ENCODE peak calls at places on chromosomes 5 and 9, in four cellular contexts. One of them, this sample, is unnamed.

GRCh38 chr5:1757511-1757910 is 42.1 kb downstream of the MRPL36 start:
- DNase-seq in GM12878: no peak
- DNase-seq in HepG2: no peak
- DNase-seq in K562: no peak
- DNase-seq in this sample: no peak

GRCh38 chr5:134079748-134080581 is 34.5 kb upstream of the TCF7 start:
- DNase-seq in K562: no peak
- DNase-seq in GM12878: no peak
- DNase-seq in HepG2: no peak
- DNase-seq in this sample: no peak

GRCh38 chr9:1032181-1032580 is 18.0 kb upstream of the DMRT2 start:
- DNase-seq in K562: no peak
- DNase-seq in HepG2: no peak
- DNase-seq in GM12878: no peak
- DNase-seq in this sample: no peak

GRCh38 chr9:20427359-20427758 is 194.9 kb downstream of the MLLT3 start:
- DNase-seq in K562: no peak
- DNase-seq in HepG2: no peak
- DNase-seq in GM12878: no peak
- DNase-seq in this sample: no peak

GRCh38 chr9:129225201-129225778 is 47.2 kb upstream of the IER5L start:
- DNase-seq in HepG2: no peak
- DNase-seq in K562: no peak
- DNase-seq in GM12878: no peak
- DNase-seq in this sample: no peak

GRCh38 chr5:147558826-147559225 is 49.0 kb upstream of the DPYSL3 start:
- DNase-seq in GM12878: no peak
- DNase-seq in K562: peak
- DNase-seq in HepG2: no peak
- DNase-seq in this sample: peak

GRCh38 chr9:133770076-133770777 is 32.1 kb upstream of the SARDH start:
- DNase-seq in HepG2: no peak
- DNase-seq in K562: no peak
- DNase-seq in GM12878: no peak
- DNase-seq in this sample: no peak

GRCh38 chr5:73380052-73380451 is 68.5 kb downstream of the FOXD1 start:
- DNase-seq in HepG2: no peak
- DNase-seq in GM12878: no peak
- DNase-seq in K562: no peak
- DNase-seq in this sample: no peak

GRCh38 chr9:86792136-86792535 is 155.2 kb downstream of the GAS1 start:
- DNase-seq in HepG2: no peak
- DNase-seq in K562: no peak
- DNase-seq in GM12878: no peak
- DNase-seq in this sample: no peak

GRCh38 chr5:72161951-72162350 is 54.7 kb downstream of the MAP1B start:
- DNase-seq in K562: no peak
- DNase-seq in HepG2: no peak
- DNase-seq in GM12878: no peak
- DNase-seq in this sample: no peak

GRCh38 chr5:8686707-8687106 is 817.8 kb downstream of the MTRR start:
- DNase-seq in GM12878: no peak
- DNase-seq in HepG2: no peak
- DNase-seq in K562: no peak
- DNase-seq in this sample: no peak

GRCh38 chr5:14109041-14109747 is 33.9 kb upstream of the TRIO start:
- DNase-seq in GM12878: peak
- DNase-seq in HepG2: no peak
- DNase-seq in K562: no peak
- DNase-seq in this sample: peak

GRCh38 chr5:32581010-32581785 is 4.2 kb upstream of the SUB1 start:
- DNase-seq in HepG2: no peak
- DNase-seq in K562: no peak
- DNase-seq in GM12878: no peak
- DNase-seq in this sample: no peak

GRCh38 chr5:168066536-168067208 is 224.8 kb upstream of the WWC1 start:
- DNase-seq in HepG2: no peak
- DNase-seq in K562: no peak
- DNase-seq in GM12878: no peak
- DNase-seq in this sample: no peak
- TF ChIP-seq POLR2AphosphoS2 in HepG2: no peak
- TF ChIP-seq POLR2AphosphoS2 in K562: no peak
- TF ChIP-seq POLR2AphosphoS2 in GM12878: no peak
- TF ChIP-seq POLR2AphosphoS2 in this sample: no peak

GRCh38 chr5:176166427-176166826 is 71.8 kb upstream of the SIMC1 start:
- DNase-seq in GM12878: no peak
- DNase-seq in HepG2: no peak
- DNase-seq in K562: no peak
- DNase-seq in this sample: no peak

GRCh38 chr5:176161431-176161830 is 76.8 kb upstream of the SIMC1 start:
- DNase-seq in GM12878: no peak
- DNase-seq in HepG2: no peak
- DNase-seq in K562: no peak
- DNase-seq in this sample: no peak

GRCh38 chr5:176157656-176158055 is 80.6 kb upstream of the SIMC1 start:
- DNase-seq in K562: no peak
- DNase-seq in HepG2: no peak
- DNase-seq in GM12878: no peak
- DNase-seq in this sample: no peak

GRCh38 chr5:176167800-176168199 is 70.4 kb upstream of the SIMC1 start:
- DNase-seq in GM12878: no peak
- DNase-seq in K562: no peak
- DNase-seq in HepG2: no peak
- DNase-seq in this sample: no peak

DNA sequence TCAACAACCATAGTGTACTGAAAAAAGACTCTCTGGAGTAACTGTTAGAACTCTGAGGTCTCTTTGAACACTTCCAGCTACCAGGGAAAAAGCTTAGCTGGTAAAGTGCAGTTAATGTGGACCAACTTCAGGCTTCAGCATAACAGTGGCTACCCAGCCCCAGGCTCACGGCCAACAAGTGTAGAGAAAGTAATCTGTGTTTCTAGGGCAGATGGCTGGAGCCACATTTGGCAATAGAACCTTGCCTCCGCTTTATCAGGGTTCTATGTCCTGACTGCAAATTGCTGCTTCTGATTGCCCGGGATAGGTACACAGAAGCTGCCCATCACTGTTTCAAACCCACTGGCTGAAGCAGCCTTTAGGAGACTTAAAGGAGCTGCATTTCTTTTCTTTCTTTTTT is 76.0 kb upstream of the SIMC1 start:
- DNase-seq in HepG2: no peak
- DNase-seq in K562: no peak
- DNase-seq in GM12878: no peak
- DNase-seq in this sample: no peak
- TF ChIP-seq POLR2AphosphoS2 in HepG2: no peak
- TF ChIP-seq POLR2AphosphoS2 in K562: no peak
- TF ChIP-seq POLR2AphosphoS2 in GM12878: no peak
- TF ChIP-seq POLR2AphosphoS2 in this sample: no peak

DNA sequence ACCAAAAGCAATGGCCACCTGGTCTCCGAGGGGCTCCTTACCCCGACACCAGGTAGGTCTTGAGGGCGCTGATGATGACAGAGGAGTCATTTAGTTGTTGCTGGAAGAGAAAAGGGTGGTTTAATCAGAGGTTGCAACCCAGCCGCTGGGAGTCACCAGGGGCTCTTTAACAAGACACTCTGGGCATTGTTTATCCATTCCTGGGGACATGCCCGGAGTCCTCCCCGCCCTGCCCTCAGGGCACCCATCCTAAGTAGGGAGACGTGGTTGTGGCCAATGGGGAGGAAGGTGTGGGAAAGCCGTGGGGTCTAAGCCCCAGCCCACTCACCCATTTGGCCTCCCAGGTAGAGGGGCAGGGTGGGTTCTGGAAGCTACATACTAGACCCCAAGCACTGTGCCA is 3.1 kb downstream of the PTGES2 start:
- DNase-seq in HepG2: no peak
- DNase-seq in GM12878: no peak
- DNase-seq in K562: no peak
- DNase-seq in this sample: no peak
- TF ChIP-seq POLR2AphosphoS2 in HepG2: no peak
- TF ChIP-seq POLR2AphosphoS2 in GM12878: no peak
- TF ChIP-seq POLR2AphosphoS2 in K562: no peak
- TF ChIP-seq POLR2AphosphoS2 in this sample: no peak

GRCh38 chr9:12968093-12968492 is 193.3 kb downstream of the LURAP1L start:
- DNase-seq in HepG2: no peak
- DNase-seq in GM12878: no peak
- DNase-seq in K562: peak
- DNase-seq in this sample: no peak

GRCh38 chr9:12973702-12974101 is 198.9 kb downstream of the LURAP1L start:
- DNase-seq in K562: no peak
- DNase-seq in GM12878: no peak
- DNase-seq in HepG2: no peak
- DNase-seq in this sample: no peak

GRCh38 chr9:12975496-12975895 is 200.7 kb downstream of the LURAP1L start:
- DNase-seq in HepG2: no peak
- DNase-seq in K562: no peak
- DNase-seq in GM12878: no peak
- DNase-seq in this sample: no peak

GRCh38 chr9:12972608-12973589 is 198.1 kb downstream of the LURAP1L start:
- DNase-seq in GM12878: no peak
- DNase-seq in HepG2: peak
- DNase-seq in K562: no peak
- DNase-seq in this sample: no peak
- TF ChIP-seq POLR2AphosphoS2 in GM12878: no peak
- TF ChIP-seq POLR2AphosphoS2 in HepG2: no peak
- TF ChIP-seq POLR2AphosphoS2 in K562: no peak
- TF ChIP-seq POLR2AphosphoS2 in this sample: no peak

GRCh38 chr5:75363111-75363510 is 26.1 kb downstream of the HMGCR start:
- DNase-seq in K562: no peak
- DNase-seq in HepG2: no peak
- DNase-seq in GM12878: no peak
- DNase-seq in this sample: no peak
- TF ChIP-seq POLR2AphosphoS2 in K562: no peak
- TF ChIP-seq POLR2AphosphoS2 in HepG2: no peak
- TF ChIP-seq POLR2AphosphoS2 in GM12878: no peak
- TF ChIP-seq POLR2AphosphoS2 in this sample: no peak

This sample was measured in A549.